ENCODE peak calls at places on chromosome 2, in six cellular contexts. One of them, this sample, is unnamed.

GRCh38 chr2:73984922-73985317 is 210 bp downstream of the TET3 start:
- DNase-seq in GM06990: no peak
- DNase-seq in pancreas: peak
- DNase-seq in skeletal muscle cell: no peak
- DNase-seq in lower lobe of right lung: peak
- DNase-seq in neural crest cell: peak
- DNase-seq in this sample: peak

GRCh38 chr2:1709335-1709605 is 35.0 kb downstream of the PXDN start:
- DNase-seq in GM06990: no peak
- DNase-seq in pancreas: no peak
- DNase-seq in skeletal muscle cell: no peak
- DNase-seq in lower lobe of right lung: no peak
- DNase-seq in neural crest cell: no peak
- DNase-seq in this sample: no peak

GRCh38 chr2:183117226-183117625 is 7.0 kb upstream of the NUP35 start:
- DNase-seq in GM06990: no peak
- DNase-seq in pancreas: no peak
- DNase-seq in skeletal muscle cell: no peak
- DNase-seq in lower lobe of right lung: no peak
- DNase-seq in neural crest cell: no peak
- DNase-seq in this sample: no peak

GRCh38 chr2:58875462-58875861 is 634.3 kb upstream of the FANCL start:
- DNase-seq in GM06990: no peak
- DNase-seq in pancreas: no peak
- DNase-seq in skeletal muscle cell: no peak
- DNase-seq in lower lobe of right lung: no peak
- DNase-seq in neural crest cell: no peak
- DNase-seq in this sample: no peak

GRCh38 chr2:190765386-190766173 is 115.0 kb upstream of the GLS start:
- DNase-seq in GM06990: no peak
- DNase-seq in pancreas: no peak
- DNase-seq in skeletal muscle cell: peak
- DNase-seq in lower lobe of right lung: no peak
- DNase-seq in neural crest cell: no peak
- DNase-seq in this sample: no peak

GRCh38 chr2:158385646-158386045 is 70.9 kb downstream of the CCDC148 start:
- DNase-seq in GM06990: no peak
- DNase-seq in pancreas: no peak
- DNase-seq in skeletal muscle cell: no peak
- DNase-seq in lower lobe of right lung: no peak
- DNase-seq in neural crest cell: no peak
- DNase-seq in this sample: no peak

GRCh38 chr2:126510960-126511359 is 145.0 kb upstream of the GYPC start:
- DNase-seq in GM06990: no peak
- DNase-seq in pancreas: no peak
- DNase-seq in skeletal muscle cell: no peak
- DNase-seq in lower lobe of right lung: no peak
- DNase-seq in neural crest cell: no peak
- DNase-seq in this sample: no peak

GRCh38 chr2:210475726-210476125 is 833 bp downstream of the LANCL1 start:
- DNase-seq in GM06990: no peak
- DNase-seq in pancreas: no peak
- DNase-seq in skeletal muscle cell: no peak
- DNase-seq in lower lobe of right lung: no peak
- DNase-seq in neural crest cell: no peak
- DNase-seq in this sample: no peak

GRCh38 chr2:46535360-46535759 is 56.0 kb downstream of the TMEM247 start:
- DNase-seq in GM06990: no peak
- DNase-seq in pancreas: no peak
- DNase-seq in skeletal muscle cell: no peak
- DNase-seq in lower lobe of right lung: no peak
- DNase-seq in neural crest cell: no peak
- DNase-seq in this sample: peak

GRCh38 chr2:121038831-121039230 is 246.2 kb downstream of the TFCP2L1 start:
- DNase-seq in GM06990: no peak
- DNase-seq in pancreas: peak
- DNase-seq in skeletal muscle cell: no peak
- DNase-seq in lower lobe of right lung: peak
- DNase-seq in neural crest cell: no peak
- DNase-seq in this sample: no peak

GRCh38 chr2:37561615-37562569 is 109.5 kb downstream of the CDC42EP3 start:
- DNase-seq in GM06990: no peak
- DNase-seq in pancreas: no peak
- DNase-seq in skeletal muscle cell: no peak
- DNase-seq in lower lobe of right lung: no peak
- DNase-seq in neural crest cell: no peak
- DNase-seq in this sample: peak

GRCh38 chr2:75375646-75376582 is 176.6 kb upstream of the TACR1 start:
- DNase-seq in GM06990: no peak
- DNase-seq in pancreas: no peak
- DNase-seq in skeletal muscle cell: no peak
- DNase-seq in lower lobe of right lung: no peak
- DNase-seq in neural crest cell: no peak
- DNase-seq in this sample: no peak

GRCh38 chr2:223058952-223059716 is 7.1 kb downstream of the KCNE4 start:
- DNase-seq in GM06990: no peak
- DNase-seq in pancreas: no peak
- DNase-seq in skeletal muscle cell: no peak
- DNase-seq in lower lobe of right lung: no peak
- DNase-seq in neural crest cell: no peak
- DNase-seq in this sample: no peak

This sample was measured in SK-MEL-5.